ENCODE peak calls at places on chromosome 11, in six cellular contexts. O, B, T, V, F and H are unnamed samples.

GRCh38 chr11:114008331-114008730 is 33.4 kb downstream of the HTR3A start:
- DNase-seq in T (no peak), B (no peak), F (no peak), V (no peak), O (no peak), H (no peak)

GRCh38 chr11:35154960-35155359 is 16.0 kb downstream of the CD44 start:
- DNase-seq in F (no peak), V (no peak), O (no peak), B (no peak), T (no peak), H (no peak)

GRCh38 chr11:132234878-132235277 is 864.5 kb downstream of the NTM start:
- DNase-seq in O (peak), B (no peak), T (no peak), V (no peak), F (no peak), H (no peak)

GRCh38 chr11:134508219-134508990 is 96.4 kb upstream of the B3GAT1 start:
- DNase-seq in F (no peak), T (no peak), O (no peak), B (no peak), V (no peak), H (no peak)

GRCh38 chr11:93521086-93521485 is 22.1 kb downstream of the SMCO4 start:
- DNase-seq in T (no peak), F (no peak), O (no peak), V (no peak), B (no peak), H (no peak)

GRCh38 chr11:114128399-114128798 is 68.9 kb downstream of the ZBTB16 start:
- DNase-seq in O (no peak), T (no peak), B (no peak), V (no peak), F (no peak), H (no peak)

GRCh38 chr11:48081151-48082010 is 101.0 kb downstream of the PTPRJ start:
- DNase-seq in B (no peak), V (no peak), O (peak), F (no peak), T (no peak), H (no peak)

GRCh38 chr11:68282141-68282860 is 10.5 kb upstream of the C11orf24 start:
- DNase-seq in F (no peak), O (no peak), B (peak), V (no peak), T (no peak), H (no peak)

GRCh38 chr11:16749666-16750065 is 11.2 kb downstream of the C11orf58 start:
- DNase-seq in O (no peak), V (no peak), T (no peak), B (no peak), F (no peak), H (no peak)

GRCh38 chr11:122720482-122720881 is 65.0 kb downstream of the UBASH3B start:
- DNase-seq in V (no peak), T (no peak), B (no peak), O (no peak), F (no peak), H (no peak)

GRCh38 chr11:73565804-73566203 is 32.1 kb downstream of the FAM168A start:
- DNase-seq in B (no peak), O (no peak), F (no peak), V (peak), T (no peak), H (no peak)

GRCh38 chr11:122285444-122285843 is 169.4 kb upstream of the BLID start:
- DNase-seq in V (no peak), F (no peak), B (no peak), O (no peak), T (no peak), H (no peak)

GRCh38 chr11:57885298-57886035 is 123.9 kb downstream of the CTNND1 start:
- DNase-seq in O (peak), F (no peak), T (no peak), B (no peak), V (no peak), H (no peak)

GRCh38 chr11:47991266-47991830 is 11.0 kb downstream of the PTPRJ start:
- DNase-seq in V (peak), F (no peak), O (peak), B (no peak), T (no peak), H (peak)

GRCh38 chr11:130786987-130787688 is 129.1 kb downstream of the SNX19 start:
- DNase-seq in F (no peak), O (peak), V (no peak), T (no peak), B (no peak), H (no peak)

GRCh38 chr11:115181480-115181879 is 322.7 kb downstream of the CADM1 start:
- DNase-seq in T (no peak), O (no peak), B (no peak), V (no peak), F (no peak), H (no peak)

GRCh38 chr11:106395716-106396349 is 318.4 kb downstream of the AASDHPPT start:
- DNase-seq in T (no peak), B (no peak), O (no peak), F (no peak), V (no peak), H (no peak)

GRCh38 chr11:2474059-2474901 is 29.5 kb downstream of the KCNQ1 start:
- DNase-seq in F (no peak), O (no peak), V (no peak), B (no peak), T (peak), H (peak)

GRCh38 chr11:10309163-10310093 is 4.6 kb downstream of the ADM start:
- DNase-seq in T (no peak), B (no peak), F (no peak), O (peak), V (peak), H (no peak)

GRCh38 chr11:107683807-107684206 is 28.0 kb downstream of the SLN start:
- DNase-seq in B (no peak), V (no peak), T (no peak), O (no peak), F (no peak), H (no peak)

GRCh38 chr11:57637626-57638004 is 12.1 kb downstream of the YPEL4 start:
- DNase-seq in B (no peak), V (no peak), O (no peak), T (no peak), F (no peak), H (no peak)

GRCh38 chr11:65833297-65834030 is at the start of gene SNX32:
- DNase-seq in T (peak), V (peak), B (peak), O (peak), F (peak), H (peak)